ENCODE peak calls at places on chromosomes 13 and 19, in four cellular contexts. One of them, this sample, is unnamed.
A peak's percentile ranks its signal among the peaks of the same experiment; 100 is the strongest.

GRCh38 chr19:18021121-18021755 is 13.3 kb downstream of the ARRDC2 start:
- DNase-seq in GM12878: no peak
- DNase-seq in ovary: peak; percentile 67
- DNase-seq in transverse colon: peak; percentile 78
- DNase-seq in this sample: peak; percentile 95

GRCh38 chr13:52428295-52428694 is 22.1 kb downstream of the VPS36 start:
- DNase-seq in transverse colon: no peak
- DNase-seq in ovary: no peak
- DNase-seq in GM12878: no peak
- DNase-seq in this sample: no peak

GRCh38 chr13:81487151-81487550 is 1146.2 kb upstream of the SPRY2 start:
- DNase-seq in GM12878: no peak
- DNase-seq in ovary: no peak
- DNase-seq in transverse colon: no peak
- DNase-seq in this sample: no peak

GRCh38 chr13:45737571-45738002 is 35.5 kb downstream of the CBY2 start:
- DNase-seq in transverse colon: no peak
- DNase-seq in ovary: no peak
- DNase-seq in GM12878: no peak
- DNase-seq in this sample: no peak

GRCh38 chr19:6062274-6062673 is 48.0 kb downstream of the RFX2 start:
- DNase-seq in transverse colon: peak; percentile 57
- DNase-seq in GM12878: no peak
- DNase-seq in ovary: peak; percentile 66
- DNase-seq in this sample: no peak

GRCh38 chr13:106570354-106570822 is 2.5 kb upstream of the ARGLU1 start:
- DNase-seq in transverse colon: peak; percentile 46
- DNase-seq in ovary: peak; percentile 77
- DNase-seq in GM12878: no peak
- DNase-seq in this sample: no peak

GRCh38 chr19:40424637-40425449 is 949 bp downstream of the SERTAD1 start:
- DNase-seq in ovary: peak; percentile 47
- DNase-seq in transverse colon: no peak
- DNase-seq in GM12878: no peak
- DNase-seq in this sample: no peak

GRCh38 chr19:19460258-19460731 is 54.8 kb downstream of the GATAD2A start:
- DNase-seq in transverse colon: no peak
- DNase-seq in ovary: no peak
- DNase-seq in GM12878: no peak
- DNase-seq in this sample: no peak

GRCh38 chr13:100550433-100550832 is 38.2 kb downstream of the GGACT start:
- DNase-seq in ovary: peak; percentile 47
- DNase-seq in GM12878: no peak
- DNase-seq in transverse colon: no peak
- DNase-seq in this sample: no peak

GRCh38 chr13:90402613-90403012 is 944.9 kb upstream of the MIR17HG start:
- DNase-seq in GM12878: no peak
- DNase-seq in transverse colon: no peak
- DNase-seq in ovary: no peak
- DNase-seq in this sample: no peak

GRCh38 chr19:14021474-14021873 is 6.5 kb upstream of the RLN3 start:
- DNase-seq in ovary: no peak
- DNase-seq in GM12878: no peak
- DNase-seq in transverse colon: no peak
- DNase-seq in this sample: no peak

GRCh38 chr19:53037101-53038097 is 7.1 kb upstream of the ERVV-2 start:
- DNase-seq in ovary: no peak
- DNase-seq in GM12878: no peak
- DNase-seq in transverse colon: no peak
- DNase-seq in this sample: no peak

GRCh38 chr13:97495678-97496077 is 61.7 kb downstream of the RAP2A start:
- DNase-seq in GM12878: no peak
- DNase-seq in transverse colon: no peak
- DNase-seq in ovary: no peak
- DNase-seq in this sample: no peak

GRCh38 chr19:14375582-14376291 is 5.5 kb upstream of the ADGRE5 start:
- DNase-seq in ovary: no peak
- DNase-seq in GM12878: no peak
- DNase-seq in transverse colon: no peak
- DNase-seq in this sample: no peak

GRCh38 chr19:54434862-54435174 is 14.2 kb upstream of the LENG8 start:
- DNase-seq in transverse colon: no peak
- DNase-seq in GM12878: no peak
- DNase-seq in ovary: no peak
- DNase-seq in this sample: no peak

GRCh38 chr19:49767380-49767779 is 579 bp downstream of the AP2A1 start:
- DNase-seq in GM12878: no peak
- DNase-seq in ovary: no peak
- DNase-seq in transverse colon: no peak
- DNase-seq in this sample: no peak

GRCh38 chr19:39946532-39946931 is 12.1 kb upstream of the FCGBP start:
- DNase-seq in transverse colon: no peak
- DNase-seq in GM12878: no peak
- DNase-seq in ovary: no peak
- DNase-seq in this sample: peak; percentile 7

GRCh38 chr13:53216767-53217166 is 188.2 kb downstream of the OLFM4 start:
- DNase-seq in transverse colon: no peak
- DNase-seq in ovary: no peak
- DNase-seq in GM12878: no peak
- DNase-seq in this sample: no peak

GRCh38 chr19:14507704-14508246 is 10.4 kb downstream of the DNAJB1 start:
- DNase-seq in ovary: no peak
- DNase-seq in transverse colon: no peak
- DNase-seq in GM12878: no peak
- DNase-seq in this sample: no peak

GRCh38 chr13:94252209-94252608 is 227.3 kb downstream of the DCT start:
- DNase-seq in GM12878: no peak
- DNase-seq in ovary: no peak
- DNase-seq in transverse colon: no peak
- DNase-seq in this sample: no peak

GRCh38 chr13:95497307-95497943 is 55.1 kb upstream of the CLDN10 start:
- DNase-seq in ovary: no peak
- DNase-seq in GM12878: no peak
- DNase-seq in transverse colon: no peak
- DNase-seq in this sample: no peak

GRCh38 chr13:111898956-111899713 is 167.8 kb upstream of the SOX1 start:
- DNase-seq in transverse colon: no peak
- DNase-seq in ovary: no peak
- DNase-seq in GM12878: no peak
- DNase-seq in this sample: no peak

GRCh38 chr13:46901721-46902120 is 4.9 kb upstream of the HTR2A start:
- DNase-seq in GM12878: no peak
- DNase-seq in ovary: no peak
- DNase-seq in transverse colon: no peak
- DNase-seq in this sample: no peak

GRCh38 chr19:19276386-19276785 is 3.3 kb upstream of the TM6SF2 start:
- DNase-seq in GM12878: no peak
- DNase-seq in transverse colon: no peak
- DNase-seq in ovary: no peak
- DNase-seq in this sample: no peak

GRCh38 chr13:99282264-99283231 is 24.4 kb upstream of the GPR18 start:
- DNase-seq in transverse colon: no peak
- DNase-seq in GM12878: no peak
- DNase-seq in ovary: no peak
- DNase-seq in this sample: no peak
- TF ChIP-seq EP300 in transverse colon: no peak
- TF ChIP-seq EP300 in GM12878: peak; percentile 50
- TF ChIP-seq EP300 in ovary: no peak
- TF ChIP-seq EP300 in this sample: no peak

GRCh38 chr19:2274937-2275535 is 6.9 kb downstream of the PEAK3 start:
- DNase-seq in GM12878: no peak
- DNase-seq in ovary: peak; percentile 65
- DNase-seq in transverse colon: peak; percentile 80
- DNase-seq in this sample: no peak

GRCh38 chr19:2276429-2276989 is 5.5 kb downstream of the PEAK3 start:
- DNase-seq in transverse colon: no peak
- DNase-seq in GM12878: no peak
- DNase-seq in ovary: no peak
- DNase-seq in this sample: no peak

GRCh38 chr19:2275588-2276428 is 6.2 kb downstream of the PEAK3 start:
- DNase-seq in GM12878: no peak
- DNase-seq in ovary: peak; percentile 60
- DNase-seq in transverse colon: peak; percentile 59
- DNase-seq in this sample: no peak

GRCh38 chr19:2273356-2274184 is 8.4 kb downstream of the PEAK3 start:
- DNase-seq in ovary: peak; percentile 75
- DNase-seq in GM12878: peak; percentile 65
- DNase-seq in transverse colon: peak; percentile 85
- DNase-seq in this sample: no peak

DNA sequence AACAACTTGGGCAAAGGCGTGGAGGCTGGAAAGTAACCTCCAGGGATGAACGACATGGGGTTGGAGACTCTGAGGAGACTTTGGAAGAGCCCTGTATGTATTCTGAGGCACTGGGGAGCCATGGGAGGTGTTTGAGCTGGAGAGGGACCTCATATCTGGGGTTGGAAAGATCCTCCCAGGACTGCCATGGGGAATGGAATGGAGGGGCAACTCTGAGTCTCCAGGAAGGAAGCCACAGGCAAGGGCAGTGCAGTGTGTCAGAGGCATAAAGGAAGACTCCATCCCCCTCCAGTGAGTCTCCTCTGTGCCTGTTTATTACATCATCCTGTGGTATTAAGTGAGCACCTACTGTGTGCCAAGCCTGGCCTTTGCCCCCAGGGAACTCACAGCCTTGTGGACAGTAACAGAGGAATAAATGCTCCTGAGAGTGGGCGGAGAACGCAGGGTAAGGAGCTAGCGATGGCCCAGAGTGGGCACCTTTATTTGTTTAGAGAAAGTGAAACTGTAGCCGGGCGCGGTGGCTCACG is 7.7 kb downstream of the PEAK3 start:
- DNase-seq in GM12878: no peak
- DNase-seq in transverse colon: no peak
- DNase-seq in ovary: no peak
- DNase-seq in this sample: no peak
- H3K4me3 ChIP-seq in GM12878: peak overlapping the region; percentile 46
- H3K4me3 ChIP-seq in transverse colon: no peak overlapping the region
- H3K4me3 ChIP-seq in ovary: no peak overlapping the region
- H3K4me3 ChIP-seq in this sample: peak overlapping the region; percentile 41

GRCh38 chr13:26952551-26953138 is 192.1 kb upstream of the GPR12 start:
- DNase-seq in GM12878: no peak
- DNase-seq in ovary: no peak
- DNase-seq in transverse colon: no peak
- DNase-seq in this sample: no peak
- TF ChIP-seq EP300 in GM12878: no peak
- TF ChIP-seq EP300 in ovary: no peak
- TF ChIP-seq EP300 in transverse colon: no peak
- TF ChIP-seq EP300 in this sample: no peak

GRCh38 chr19:41879670-41880328 is 2.7 kb downstream of the CD79A start:
- DNase-seq in ovary: no peak
- DNase-seq in transverse colon: no peak
- DNase-seq in GM12878: no peak
- DNase-seq in this sample: no peak

GRCh38 chr19:41879080-41879479 is 2.0 kb downstream of the CD79A start:
- DNase-seq in ovary: no peak
- DNase-seq in GM12878: no peak
- DNase-seq in transverse colon: no peak
- DNase-seq in this sample: no peak

GRCh38 chr19:41877916-41878905 is 1.1 kb downstream of the CD79A start:
- DNase-seq in GM12878: no peak
- DNase-seq in ovary: no peak
- DNase-seq in transverse colon: peak; percentile 26
- DNase-seq in this sample: no peak

GRCh38 chr19:41876847-41877489 is at the start of gene CD79A:
- DNase-seq in transverse colon: peak; percentile 67
- DNase-seq in ovary: no peak
- DNase-seq in GM12878: peak; percentile 92
- DNase-seq in this sample: no peak

DNA sequence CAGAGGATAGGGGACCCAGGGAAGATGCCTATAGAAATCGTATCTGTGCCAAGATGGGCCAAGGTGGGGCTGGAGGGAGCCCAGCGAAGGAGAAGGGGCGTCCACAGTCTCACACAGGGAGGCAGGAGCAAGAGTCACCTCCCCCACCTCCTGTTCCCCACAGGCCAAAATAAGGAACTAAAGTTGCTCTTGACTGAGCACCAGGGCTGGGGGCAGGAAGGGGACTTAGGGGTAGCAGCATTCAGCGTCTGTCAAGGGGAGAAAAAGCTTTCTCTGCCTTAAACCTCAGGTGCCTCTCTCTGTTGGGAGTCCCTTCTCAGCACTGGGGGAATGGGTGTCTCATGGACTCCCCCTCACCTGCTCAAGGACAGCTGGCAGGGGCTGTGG is 404 bp downstream of the CD79A start:
- DNase-seq in transverse colon: peak; percentile 37
- DNase-seq in ovary: no peak
- DNase-seq in GM12878: no peak
- DNase-seq in this sample: no peak
- H3K4me3 ChIP-seq in transverse colon: no peak overlapping the region
- H3K4me3 ChIP-seq in ovary: no peak overlapping the region
- H3K4me3 ChIP-seq in GM12878: peak overlapping the region; percentile 85
- H3K4me3 ChIP-seq in this sample: no peak overlapping the region

GRCh38 chr19:35978832-35979365 is 16.1 kb upstream of the SDHAF1 start:
- DNase-seq in ovary: no peak
- DNase-seq in GM12878: no peak
- DNase-seq in transverse colon: no peak
- DNase-seq in this sample: no peak

GRCh38 chr19:35973487-35973886 is 21.5 kb upstream of the SDHAF1 start:
- DNase-seq in GM12878: no peak
- DNase-seq in ovary: no peak
- DNase-seq in transverse colon: no peak
- DNase-seq in this sample: no peak

GRCh38 chr19:35977446-35978222 is 17.4 kb upstream of the SDHAF1 start:
- DNase-seq in GM12878: no peak
- DNase-seq in transverse colon: no peak
- DNase-seq in ovary: no peak
- DNase-seq in this sample: no peak

GRCh38 chr19:35975608-35976214 is 19.3 kb upstream of the SDHAF1 start:
- DNase-seq in transverse colon: no peak
- DNase-seq in ovary: no peak
- DNase-seq in GM12878: no peak
- DNase-seq in this sample: no peak

GRCh38 chr19:35978271-35978670 is 16.7 kb upstream of the SDHAF1 start:
- DNase-seq in ovary: no peak
- DNase-seq in transverse colon: no peak
- DNase-seq in GM12878: no peak
- DNase-seq in this sample: no peak
- TF ChIP-seq EP300 in ovary: no peak
- TF ChIP-seq EP300 in transverse colon: no peak
- TF ChIP-seq EP300 in GM12878: no peak
- TF ChIP-seq EP300 in this sample: no peak

This sample was measured in esophagus muscularis mucosa.